ENCODE peak calls at places on chromosomes 4 and X, in five cellular contexts. S, E, V, B and Q are unnamed samples.

GRCh38 chr4:86184216-86184915 is 175.5 kb downstream of the MAPK10 start:
- DNase-seq in S (no peak), E (no peak), V (no peak), B (no peak), Q (no peak)

GRCh38 chr4:100935090-100935489 is 412.2 kb downstream of the PPP3CA start:
- DNase-seq in S (peak; percentile 35), E (no peak), V (no peak), B (no peak), Q (no peak)

GRCh38 chr4:119041951-119042560 is 93.6 kb upstream of the MYOZ2 start:
- DNase-seq in S (peak; percentile 81), E (peak; percentile 79), V (no peak), B (peak; percentile 61), Q (no peak)

GRCh38 chr4:108166038-108166437 is 2.7 kb downstream of the LEF1 start:
- DNase-seq in S (no peak), E (no peak), V (no peak), B (no peak), Q (no peak)

GRCh38 chr4:186624951-186625350 is 69.6 kb upstream of the MTNR1A start:
- DNase-seq in S (no peak), E (no peak), V (no peak), B (peak; percentile 48), Q (peak; percentile 46)

GRCh38 chr4:165947019-165947418 is 74.0 kb downstream of the TLL1 start:
- DNase-seq in S (no peak), E (no peak), V (no peak), B (no peak), Q (no peak)

GRCh38 chr4:77025643-77026321 is 50.0 kb downstream of the CCNI start:
- DNase-seq in S (no peak), E (no peak), V (no peak), B (no peak), Q (no peak)

GRCh38 chr4:1122501-1122900 is 9.1 kb upstream of the RNF212 start:
- DNase-seq in S (no peak), E (no peak), V (no peak), B (no peak), Q (no peak)

GRCh38 chr4:11230888-11231287 is 197.8 kb downstream of the HS3ST1 start:
- DNase-seq in S (no peak), E (no peak), V (no peak), B (no peak), Q (no peak)

GRCh38 chr4:185859106-185859505 is 47.1 kb upstream of the SORBS2 start:
- DNase-seq in S (no peak), E (no peak), V (no peak), B (no peak), Q (no peak)

GRCh38 chr4:108821056-108821925 is 58.4 kb upstream of the ETNPPL start:
- DNase-seq in S (no peak), E (no peak), V (no peak), B (no peak), Q (no peak)

GRCh38 chr4:79864470-79865190 is 208.4 kb downstream of the ANTXR2 start:
- DNase-seq in S (no peak), E (no peak), V (no peak), B (no peak), Q (no peak)

GRCh38 chr4:26217961-26218676 is 102.7 kb upstream of the RBPJ start:
- DNase-seq in S (no peak), E (no peak), V (no peak), B (no peak), Q (no peak)

GRCh38 chr4:183797445-183798248 is 107.5 kb upstream of the STOX2 start:
- DNase-seq in S (peak; percentile 45), E (no peak), V (peak; percentile 36), B (no peak), Q (no peak)
- H3K4me3 ChIP-seq in S (peak overlapping the region; percentile 64), E (peak overlapping the region; percentile 26), V (peak overlapping the region; percentile 82), B (no peak overlapping the region), Q (peak overlapping the region; percentile 33)

GRCh38 chrX:78957768-78958130 is 12.6 kb downstream of the P2RY10 start:
- DNase-seq in S (no peak), E (no peak), V (no peak), B (no peak), Q (no peak)
- H3K4me3 ChIP-seq in S (no peak overlapping the region), E (no peak overlapping the region), V (no peak overlapping the region), B (no peak overlapping the region), Q (no peak overlapping the region)

GRCh38 chr4:75025432-75025831 is 92.5 kb downstream of the PARM1 start:
- DNase-seq in S (no peak), E (no peak), V (no peak), B (no peak), Q (no peak)
- H3K4me3 ChIP-seq in S (no peak overlapping the region), E (no peak overlapping the region), V (no peak overlapping the region), B (no peak overlapping the region), Q (no peak overlapping the region)

DNA sequence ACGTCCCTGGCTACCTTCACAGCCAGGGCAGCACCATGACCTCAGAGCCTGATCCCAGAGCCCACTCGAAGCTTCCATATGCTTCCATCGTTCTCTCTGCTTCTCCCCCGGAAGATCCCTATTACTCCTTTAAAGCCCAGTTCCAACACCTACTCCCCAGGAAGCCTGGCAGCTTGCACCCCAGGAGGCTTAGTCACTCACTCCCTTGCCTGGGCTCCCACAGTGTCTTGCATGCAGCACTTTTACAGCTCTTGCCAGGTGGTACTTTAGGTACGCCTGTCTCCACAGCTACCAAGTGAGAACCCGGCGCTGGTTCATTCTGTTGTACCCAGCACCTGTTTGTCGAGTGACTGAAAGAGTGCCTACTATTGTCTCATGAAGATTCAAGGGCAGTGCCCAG is 24.5 kb upstream of the MAMLD1 start:
- DNase-seq in S (no peak), E (no peak), V (no peak), B (no peak), Q (no peak)
- H3K4me3 ChIP-seq in S (no peak overlapping the region), E (no peak overlapping the region), V (no peak overlapping the region), B (no peak overlapping the region), Q (no peak overlapping the region)

DNA sequence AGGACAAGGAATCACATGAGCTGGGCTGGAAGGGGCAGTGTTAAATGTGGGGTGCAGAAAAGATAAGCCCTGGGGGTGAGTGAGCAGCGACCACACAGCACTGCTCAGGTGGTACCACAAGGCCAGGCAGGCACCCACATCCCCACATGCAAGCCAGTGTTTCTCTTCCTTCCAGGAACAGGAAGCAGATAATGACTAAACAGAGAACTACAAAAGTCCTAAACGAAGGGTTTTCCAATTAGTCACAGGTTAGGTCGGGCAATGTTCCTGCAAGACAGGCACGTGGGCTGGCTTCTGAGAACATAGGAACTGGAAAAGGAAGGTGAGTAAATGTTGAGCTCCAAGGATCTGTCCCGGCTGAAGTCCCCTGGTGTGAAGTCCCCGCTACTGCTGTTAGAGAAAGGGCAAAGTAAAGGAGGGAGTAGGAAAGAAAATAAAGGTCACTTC is 19.5 kb downstream of the RELL1 start:
- DNase-seq in S (peak; percentile 87), E (no peak), V (no peak), B (peak; percentile 61), Q (peak; percentile 76)
- H3K4me3 ChIP-seq in S (no peak overlapping the region), E (no peak overlapping the region), V (no peak overlapping the region), B (no peak overlapping the region), Q (no peak overlapping the region)

DNA sequence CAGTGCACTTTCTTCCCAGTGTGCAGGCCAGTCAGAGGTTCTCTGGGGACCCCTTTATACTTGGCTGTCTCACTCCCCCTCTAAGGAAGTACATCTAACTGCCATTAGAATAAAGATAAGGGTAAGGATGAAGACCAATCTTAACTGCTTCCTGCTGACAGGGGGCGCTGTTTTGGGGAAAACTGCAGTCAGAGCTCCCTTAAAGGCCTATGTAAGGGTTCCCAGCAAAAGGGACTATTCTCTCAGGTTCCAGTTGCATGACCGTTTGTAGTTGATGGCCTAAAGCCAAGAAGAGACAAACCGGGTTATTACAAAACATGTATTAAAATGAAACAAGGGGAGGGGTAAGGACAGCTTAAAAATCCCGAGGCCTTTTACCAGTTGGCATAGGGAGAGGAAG is 115.6 kb upstream of the SPIN4 start:
- DNase-seq in S (no peak), E (no peak), V (no peak), B (no peak), Q (no peak)
- H3K4me3 ChIP-seq in S (no peak overlapping the region), E (no peak overlapping the region), V (no peak overlapping the region), B (no peak overlapping the region), Q (no peak overlapping the region)

GRCh38 chr4:153494562-153494961 is 28.4 kb downstream of the TMEM131L start:
- DNase-seq in S (no peak), E (no peak), V (no peak), B (no peak), Q (no peak)
- H3K4me3 ChIP-seq in S (no peak overlapping the region), E (no peak overlapping the region), V (no peak overlapping the region), B (no peak overlapping the region), Q (no peak overlapping the region)

GRCh38 chrX:30967516-30967915 is 78.5 kb upstream of the TAB3 start:
- DNase-seq in S (no peak), E (no peak), V (no peak), B (no peak), Q (no peak)

GRCh38 chrX:30973784-30974427 is 84.9 kb upstream of the TAB3 start:
- DNase-seq in S (no peak), E (no peak), V (no peak), B (no peak), Q (no peak)

GRCh38 chrX:30975467-30975866 is 86.4 kb upstream of the TAB3 start:
- DNase-seq in S (no peak), E (no peak), V (no peak), B (no peak), Q (no peak)

GRCh38 chrX:30971761-30972603 is 82.9 kb upstream of the TAB3 start:
- DNase-seq in S (peak; percentile 44), E (no peak), V (no peak), B (peak; percentile 16), Q (no peak)
- H3K4me3 ChIP-seq in S (peak overlapping the region; percentile 22), E (no peak overlapping the region), V (peak overlapping the region; percentile 51), B (no peak overlapping the region), Q (peak overlapping the region; percentile 20)

DNA sequence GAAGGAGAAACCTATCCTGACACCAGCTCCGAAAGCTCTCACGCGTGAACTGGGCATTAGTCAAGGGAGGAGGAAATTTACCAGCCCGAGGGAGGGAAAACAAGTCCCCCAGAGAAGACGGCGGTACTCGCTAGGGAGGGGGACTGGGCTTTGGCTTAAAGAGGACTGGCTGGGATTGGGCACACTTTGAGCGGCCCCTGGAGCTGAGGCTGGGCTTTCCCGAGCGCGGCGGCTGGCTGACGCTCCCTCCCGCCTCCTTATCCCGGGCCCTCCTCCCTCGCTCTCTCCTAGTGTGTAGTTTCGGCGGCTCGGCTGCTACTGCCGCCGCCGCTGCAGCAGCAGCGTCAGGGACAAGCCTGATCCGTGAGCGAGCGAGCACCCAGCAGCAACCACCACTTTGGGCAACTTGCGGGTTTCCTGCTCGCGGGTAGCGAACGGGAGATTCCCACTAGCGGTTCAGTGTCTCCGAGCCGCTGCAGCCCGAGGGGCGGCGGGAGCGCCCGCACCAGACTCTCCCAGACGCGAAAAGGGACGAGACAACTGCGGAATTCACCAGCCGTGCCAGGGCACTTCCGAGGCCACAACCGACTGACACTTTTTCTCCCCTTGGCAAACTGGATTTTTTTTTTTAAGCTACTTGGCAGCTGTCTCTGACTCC is 677 bp upstream of the PCDH7 start:
- DNase-seq in S (peak; percentile 16), E (peak; percentile 86), V (peak; percentile 57), B (no peak), Q (no peak)
- H3K4me3 ChIP-seq in S (peak overlapping the region; percentile 41), E (peak overlapping the region; percentile 62), V (peak overlapping the region; percentile 77), B (peak overlapping the region; percentile 87), Q (peak overlapping the region; percentile 72)

GRCh38 chr4:66949424-66949823 is 595.9 kb downstream of the CENPC start:
- DNase-seq in S (no peak), E (no peak), V (no peak), B (no peak), Q (no peak)
- H3K4me3 ChIP-seq in S (no peak overlapping the region), E (no peak overlapping the region), V (no peak overlapping the region), B (no peak overlapping the region), Q (no peak overlapping the region)